ENCODE peak calls at places on chromosomes 4 and X, in eight cellular contexts. B is pons; K is MG63; G is GM04503; N is Jurkat, Clone E6-1; Z is GM03348; F is heart left ventricle; E is NCI-H1694 treated with DMSO at 0.1 percent for 48 hours. W is an unnamed sample.

GRCh38 chr4:6179362-6179761 is 21.0 kb downstream of the JAKMIP1 start:
- DNase-seq in B (no peak), K (no peak), G (no peak), N (peak; percentile 80), Z (no peak), F (no peak), E (no peak), W (no peak)

GRCh38 chr4:845233-845835 is 19.4 kb upstream of the CPLX1 start:
- DNase-seq in B (no peak), K (no peak), G (peak; percentile 22), N (no peak), Z (peak; percentile 63), F (no peak), E (no peak), W (peak; percentile 18)

GRCh38 chr4:185682236-185682635 is 129.8 kb downstream of the SORBS2 start:
- DNase-seq in B (no peak), K (no peak), G (peak; percentile 45), N (no peak), Z (peak; percentile 79), F (no peak), E (no peak), W (peak; percentile 51)

GRCh38 chr4:15756361-15756861 is 21.7 kb upstream of the CD38 start:
- DNase-seq in B (no peak), K (peak; percentile 43), G (no peak), N (peak; percentile 97), Z (no peak), F (no peak), E (no peak), W (no peak)

GRCh38 chrX:17160971-17161370 is 214.0 kb upstream of the NHS start:
- DNase-seq in B (no peak), K (no peak), G (no peak), N (no peak), Z (no peak), F (no peak), E (no peak), W (no peak)

GRCh38 chr4:185542626-185543336 is 7.5 kb upstream of the PDLIM3 start:
- DNase-seq in B (no peak), K (peak; percentile 53), G (no peak), N (no peak), Z (no peak), F (peak; percentile 77), E (no peak), W (peak; percentile 28)

GRCh38 chr4:38917481-38918025 is 49.9 kb downstream of the FAM114A1 start:
- DNase-seq in B (no peak), K (no peak), G (no peak), N (no peak), Z (no peak), F (no peak), E (no peak), W (no peak)

GRCh38 chr4:185590982-185591381 is 55.7 kb upstream of the PDLIM3 start:
- DNase-seq in B (no peak), K (no peak), G (no peak), N (no peak), Z (no peak), F (no peak), E (no peak), W (no peak)

GRCh38 chrX:19589105-19589504 is 73.8 kb upstream of the MAP3K15 start:
- DNase-seq in B (no peak), K (no peak), G (no peak), N (no peak), Z (no peak), F (no peak), E (no peak), W (no peak)

GRCh38 chrX:53481816-53482485 is 47.8 kb upstream of the HSD17B10 start:
- DNase-seq in B (peak; percentile 64), K (peak; percentile 38), G (no peak), N (peak; percentile 54), Z (peak; percentile 38), F (peak; percentile 7), E (peak; percentile 53), W (peak; percentile 79)

GRCh38 chr4:165512464-165512863 is 133.7 kb downstream of the CPE start:
- DNase-seq in B (no peak), K (no peak), G (no peak), N (no peak), Z (no peak), F (no peak), E (peak; percentile 38), W (no peak)

GRCh38 chr4:145048817-145049216 is 49.2 kb downstream of the ANAPC10 start:
- DNase-seq in B (no peak), K (no peak), G (no peak), N (no peak), Z (no peak), F (no peak), E (no peak), W (no peak)

GRCh38 chr4:182642831-182643230 is 274.4 kb downstream of the DCTD start:
- DNase-seq in B (no peak), K (no peak), G (no peak), N (peak; percentile 39), Z (no peak), F (no peak), E (no peak), W (peak; percentile 9)

GRCh38 chrX:14616876-14617275 is 87.5 kb downstream of the GLRA2 start:
- DNase-seq in B (no peak), K (no peak), G (peak; percentile 78), N (no peak), Z (peak; percentile 42), F (no peak), E (no peak), W (peak; percentile 44)

GRCh38 chr4:91826186-91826585 is 477.6 kb upstream of the GRID2 start:
- DNase-seq in B (no peak), K (peak; percentile 0), G (peak; percentile 16), N (no peak), Z (no peak), F (no peak), E (no peak), W (peak; percentile 50)

GRCh38 chr4:173247316-173247715 is 78.7 kb downstream of the GALNT7 start:
- DNase-seq in B (no peak), K (no peak), G (no peak), N (no peak), Z (no peak), F (no peak), E (peak; percentile 85), W (no peak)

GRCh38 chr4:2648159-2648814 is 107.8 kb downstream of the TNIP2 start:
- DNase-seq in B (no peak), K (no peak), G (no peak), N (no peak), Z (no peak), F (no peak), E (no peak), W (no peak)

GRCh38 chr4:78517050-78517652 is 34.4 kb upstream of the ANXA3 start:
- DNase-seq in B (peak; percentile 54), K (no peak), G (no peak), N (peak; percentile 22), Z (peak; percentile 60), F (no peak), E (peak; percentile 45), W (peak; percentile 86)

GRCh38 chr4:67871867-67872266 is 11.9 kb downstream of the TMPRSS11D start:
- DNase-seq in B (peak; percentile 41), K (no peak), G (no peak), N (peak; percentile 30), Z (peak; percentile 57), F (no peak), E (peak; percentile 53), W (peak; percentile 84)

GRCh38 chr4:138090145-138090917 is 151.8 kb downstream of the SLC7A11 start:
- DNase-seq in B (peak; percentile 88), K (peak; percentile 43), G (peak; percentile 34), N (peak; percentile 24), Z (peak; percentile 88), F (peak; percentile 43), E (peak; percentile 58), W (peak; percentile 87)

GRCh38 chrX:20664774-20665173 is 398.1 kb upstream of the RPS6KA3 start:
- DNase-seq in B (peak; percentile 22), K (no peak), G (no peak), N (no peak), Z (no peak), F (no peak), E (no peak), W (no peak)

GRCh38 chr4:83405844-83406816 is 49.5 kb downstream of the HELQ start:
- DNase-seq in B (no peak), K (no peak), G (no peak), N (no peak), Z (no peak), F (no peak), E (no peak), W (no peak)

GRCh38 chrX:150167482-150168324 is 195.4 kb upstream of the MAMLD1 start:
- DNase-seq in B (no peak), K (no peak), G (no peak), N (no peak), Z (no peak), F (no peak), E (no peak), W (no peak)

GRCh38 chrX:13373807-13374187 is 53.9 kb upstream of the ATXN3L start:
- DNase-seq in B (no peak), K (peak; percentile 12), G (peak; percentile 93), N (no peak), Z (peak; percentile 40), F (no peak), E (no peak), W (peak; percentile 82)

GRCh38 chr4:105181259-105181658 is 34.6 kb downstream of the TET2 start:
- DNase-seq in B (no peak), K (no peak), G (no peak), N (no peak), Z (no peak), F (no peak), E (no peak), W (no peak)

GRCh38 chr4:72295966-72296557 is 264.3 kb downstream of the NPFFR2 start:
- DNase-seq in B (peak; percentile 71), K (no peak), G (no peak), N (peak; percentile 22), Z (peak; percentile 61), F (no peak), E (peak; percentile 33), W (peak; percentile 90)

GRCh38 chr4:169774466-169775445 is 17.0 kb upstream of the HPF1 start:
- DNase-seq in B (no peak), K (no peak), G (no peak), N (no peak), Z (no peak), F (no peak), E (no peak), W (peak; percentile 21)

GRCh38 chr4:180949825-180950224 is 1293.4 kb upstream of the TENM3 start:
- DNase-seq in B (no peak), K (no peak), G (no peak), N (no peak), Z (no peak), F (no peak), E (no peak), W (no peak)

GRCh38 chrX:24925430-24925829 is 90.3 kb downstream of the ARX start:
- DNase-seq in B (no peak), K (no peak), G (no peak), N (peak; percentile 0), Z (no peak), F (no peak), E (no peak), W (no peak)

GRCh38 chr4:176052744-176053143 is 12.9 kb upstream of the WDR17 start:
- DNase-seq in B (no peak), K (no peak), G (no peak), N (peak; percentile 15), Z (no peak), F (no peak), E (no peak), W (no peak)

GRCh38 chr4:126899382-126899801 is 733.4 kb upstream of the INTU start:
- DNase-seq in B (peak; percentile 37), K (peak; percentile 41), G (peak; percentile 89), N (no peak), Z (peak; percentile 76), F (peak; percentile 40), E (no peak), W (peak; percentile 86)

GRCh38 chr4:76799139-76799538 is 98.8 kb downstream of the SOWAHB start:
- DNase-seq in B (no peak), K (no peak), G (no peak), N (no peak), Z (no peak), F (no peak), E (no peak), W (no peak)

GRCh38 chr4:7539659-7540058 is 104.9 kb upstream of the PSAPL1 start:
- DNase-seq in B (no peak), K (peak; percentile 91), G (no peak), N (peak; percentile 70), Z (peak; percentile 33), F (no peak), E (no peak), W (no peak)

GRCh38 chr4:127622923-127623754 is 9.6 kb upstream of the INTU start:
- DNase-seq in B (no peak), K (peak; percentile 49), G (no peak), N (no peak), Z (peak; percentile 59), F (no peak), E (no peak), W (peak; percentile 75)

W was measured in adipocyte.